ENCODE peak calls at places on chromosomes 16 and 17, in nine cellular contexts. V is stomach, I is body of pancreas, S is heart left ventricle, N is HCT116, P is tibial nerve, M is sigmoid colon, C is endothelial cell of umbilical vein, J is adrenal gland. Y is an unnamed sample.

GRCh38 chr17:76716834-76717205 is 6.1 kb upstream of the MXRA7 start:
- DNase-seq in V (no peak), I (no peak), S (no peak), N (no peak), P (peak), M (no peak), C (no peak), J (no peak), Y (no peak)

GRCh38 chr17:32852811-32853210 is 24.1 kb downstream of the MYO1D start:
- DNase-seq in V (no peak), I (no peak), S (no peak), N (no peak), P (no peak), M (no peak), C (no peak), J (no peak), Y (no peak)

GRCh38 chr17:63476857-63477470 is at the start of gene ACE:
- DNase-seq in V (peak), I (peak), S (peak), N (no peak), P (no peak), M (no peak), C (peak), J (no peak), Y (no peak)

GRCh38 chr17:41329279-41329925 is 13.9 kb upstream of the KRTAP17-1 start:
- DNase-seq in V (peak), I (peak), S (peak), N (peak), P (no peak), M (no peak), C (peak), J (peak), Y (no peak)

GRCh38 chr16:50308237-50308965 is 42.0 kb downstream of the ADCY7 start:
- DNase-seq in V (peak), I (no peak), S (no peak), N (no peak), P (no peak), M (peak), C (no peak), J (no peak), Y (peak)

GRCh38 chr16:24950275-24950674 is 64.9 kb downstream of the ARHGAP17 start:
- DNase-seq in V (no peak), I (no peak), S (no peak), N (no peak), P (no peak), M (no peak), C (no peak), J (peak), Y (peak)

GRCh38 chr17:36629252-36629847 is 28.0 kb downstream of the MRM1 start:
- DNase-seq in V (peak), I (peak), S (peak), N (peak), P (peak), M (peak), C (peak), J (peak), Y (peak)

GRCh38 chr17:32269377-32269776 is 3.7 kb downstream of the RHBDL3 start:
- DNase-seq in V (no peak), I (no peak), S (peak), N (no peak), P (no peak), M (no peak), C (no peak), J (peak), Y (no peak)

GRCh38 chr16:25063865-25064264 is 47.7 kb upstream of the LCMT1 start:
- DNase-seq in V (no peak), I (no peak), S (peak), N (no peak), P (no peak), M (no peak), C (no peak), J (peak), Y (no peak)

GRCh38 chr17:57420674-57421392 is 164.5 kb downstream of the MSI2 start:
- DNase-seq in V (peak), I (peak), S (no peak), N (no peak), P (no peak), M (no peak), C (no peak), J (no peak), Y (no peak)

GRCh38 chr16:72657164-72657563 is 390.8 kb downstream of the ZFHX3 start:
- DNase-seq in V (no peak), I (no peak), S (no peak), N (no peak), P (no peak), M (no peak), C (no peak), J (no peak), Y (no peak)

GRCh38 chr16:67919618-67920210 is 11.9 kb downstream of the CTRL start:
- DNase-seq in V (no peak), I (no peak), S (no peak), N (no peak), P (no peak), M (no peak), C (no peak), J (no peak), Y (no peak)

GRCh38 chr17:42895185-42895555 is 5.4 kb upstream of the G6PC1 start:
- DNase-seq in V (peak), I (peak), S (peak), N (peak), P (no peak), M (peak), C (peak), J (peak), Y (peak)

GRCh38 chr17:82684207-82684903 is 14.1 kb downstream of the RAB40B start:
- DNase-seq in V (peak), I (peak), S (no peak), N (no peak), P (no peak), M (no peak), C (no peak), J (no peak), Y (no peak)

GRCh38 chr16:54066451-54067056 is 220.0 kb downstream of the IRX3 start:
- DNase-seq in V (no peak), I (no peak), S (peak), N (no peak), P (no peak), M (no peak), C (peak), J (peak), Y (no peak)

GRCh38 chr16:12639044-12639443 is 164.6 kb downstream of the CPPED1 start:
- DNase-seq in V (no peak), I (no peak), S (no peak), N (no peak), P (no peak), M (no peak), C (no peak), J (no peak), Y (peak)

GRCh38 chr16:320206-320605 is 32.3 kb downstream of the AXIN1 start:
- DNase-seq in V (no peak), I (no peak), S (no peak), N (no peak), P (no peak), M (no peak), C (no peak), J (no peak), Y (no peak)

GRCh38 chr16:58339452-58339938 is 44.7 kb upstream of the PRSS54 start:
- DNase-seq in V (no peak), I (no peak), S (no peak), N (peak), P (no peak), M (no peak), C (peak), J (peak), Y (no peak)

GRCh38 chr16:6988846-6989245 is 343.8 kb upstream of the RBFOX1 start:
- DNase-seq in V (no peak), I (no peak), S (no peak), N (no peak), P (no peak), M (no peak), C (no peak), J (no peak), Y (no peak)

GRCh38 chr17:5241861-5242671 is 7.4 kb upstream of the SCIMP start:
- DNase-seq in V (peak), I (no peak), S (peak), N (no peak), P (no peak), M (no peak), C (peak), J (no peak), Y (no peak)

GRCh38 chr16:50428116-50428515 is 59.3 kb upstream of the BRD7 start:
- DNase-seq in V (no peak), I (no peak), S (no peak), N (no peak), P (no peak), M (no peak), C (no peak), J (no peak), Y (no peak)

GRCh38 chr16:12655530-12655929 is 148.2 kb downstream of the CPPED1 start:
- DNase-seq in V (no peak), I (no peak), S (no peak), N (no peak), P (no peak), M (no peak), C (no peak), J (no peak), Y (no peak)

GRCh38 chr16:1150511-1150982 is 2.4 kb upstream of the CACNA1H start:
- DNase-seq in V (no peak), I (no peak), S (no peak), N (peak), P (no peak), M (no peak), C (no peak), J (peak), Y (no peak)

GRCh38 chr16:86862596-86862995 is 284.2 kb downstream of the FOXL1 start:
- DNase-seq in V (no peak), I (no peak), S (peak), N (no peak), P (no peak), M (no peak), C (peak), J (no peak), Y (no peak)

GRCh38 chr16:15665107-15665506 is 15.1 kb downstream of the NDE1 start:
- DNase-seq in V (no peak), I (no peak), S (no peak), N (no peak), P (no peak), M (no peak), C (no peak), J (no peak), Y (no peak)

GRCh38 chr16:66746682-66747081 is 4.7 kb downstream of the DYNC1LI2 start:
- DNase-seq in V (no peak), I (peak), S (no peak), N (no peak), P (no peak), M (no peak), C (no peak), J (no peak), Y (no peak)

GRCh38 chr16:77499373-77500285 is 64.8 kb upstream of the ADAMTS18 start:
- DNase-seq in V (no peak), I (no peak), S (no peak), N (no peak), P (peak), M (peak), C (peak), J (peak), Y (no peak)

GRCh38 chr17:66855204-66855603 is 20.3 kb downstream of the CACNG5 start:
- DNase-seq in V (no peak), I (no peak), S (no peak), N (no peak), P (no peak), M (no peak), C (no peak), J (no peak), Y (no peak)

GRCh38 chr17:1753767-1754429 is 8.0 kb upstream of the SERPINF1 start:
- DNase-seq in V (no peak), I (no peak), S (no peak), N (no peak), P (no peak), M (no peak), C (no peak), J (no peak), Y (no peak)

GRCh38 chr16:58456193-58456592 is 43.8 kb upstream of the NDRG4 start:
- DNase-seq in V (no peak), I (no peak), S (no peak), N (no peak), P (no peak), M (no peak), C (peak), J (peak), Y (no peak)

GRCh38 chr16:66342294-66342900 is 24.1 kb upstream of the CDH5 start:
- DNase-seq in V (no peak), I (no peak), S (no peak), N (no peak), P (no peak), M (no peak), C (peak), J (no peak), Y (no peak)

GRCh38 chr17:77504652-77505459 is 364.1 kb downstream of the SEC14L1 start:
- DNase-seq in V (no peak), I (no peak), S (peak), N (no peak), P (no peak), M (peak), C (no peak), J (no peak), Y (no peak)

GRCh38 chr17:10730956-10731879 is 1.4 kb upstream of the TMEM220 start:
- DNase-seq in V (peak), I (no peak), S (no peak), N (no peak), P (no peak), M (no peak), C (no peak), J (no peak), Y (peak)

GRCh38 chr17:7146115-7146514 is 31.5 kb upstream of the ASGR2 start:
- DNase-seq in V (no peak), I (no peak), S (no peak), N (no peak), P (no peak), M (no peak), C (peak), J (no peak), Y (no peak)

GRCh38 chr16:15484662-15485061 is 50.3 kb downstream of the BMERB1 start:
- DNase-seq in V (no peak), I (no peak), S (no peak), N (no peak), P (no peak), M (no peak), C (no peak), J (no peak), Y (no peak)

GRCh38 chr17:82808006-82808405 is 31.8 kb downstream of the ZNF750 start:
- DNase-seq in V (no peak), I (no peak), S (no peak), N (no peak), P (no peak), M (no peak), C (no peak), J (no peak), Y (no peak)

GRCh38 chr17:27577884-27578717 is 52.9 kb upstream of the LGALS9 start:
- DNase-seq in V (no peak), I (peak), S (peak), N (no peak), P (no peak), M (no peak), C (no peak), J (peak), Y (no peak)

GRCh38 chr16:89572042-89572441 is 3.5 kb upstream of the CPNE7 start:
- DNase-seq in V (no peak), I (no peak), S (no peak), N (no peak), P (no peak), M (no peak), C (no peak), J (no peak), Y (no peak)

DNA sequence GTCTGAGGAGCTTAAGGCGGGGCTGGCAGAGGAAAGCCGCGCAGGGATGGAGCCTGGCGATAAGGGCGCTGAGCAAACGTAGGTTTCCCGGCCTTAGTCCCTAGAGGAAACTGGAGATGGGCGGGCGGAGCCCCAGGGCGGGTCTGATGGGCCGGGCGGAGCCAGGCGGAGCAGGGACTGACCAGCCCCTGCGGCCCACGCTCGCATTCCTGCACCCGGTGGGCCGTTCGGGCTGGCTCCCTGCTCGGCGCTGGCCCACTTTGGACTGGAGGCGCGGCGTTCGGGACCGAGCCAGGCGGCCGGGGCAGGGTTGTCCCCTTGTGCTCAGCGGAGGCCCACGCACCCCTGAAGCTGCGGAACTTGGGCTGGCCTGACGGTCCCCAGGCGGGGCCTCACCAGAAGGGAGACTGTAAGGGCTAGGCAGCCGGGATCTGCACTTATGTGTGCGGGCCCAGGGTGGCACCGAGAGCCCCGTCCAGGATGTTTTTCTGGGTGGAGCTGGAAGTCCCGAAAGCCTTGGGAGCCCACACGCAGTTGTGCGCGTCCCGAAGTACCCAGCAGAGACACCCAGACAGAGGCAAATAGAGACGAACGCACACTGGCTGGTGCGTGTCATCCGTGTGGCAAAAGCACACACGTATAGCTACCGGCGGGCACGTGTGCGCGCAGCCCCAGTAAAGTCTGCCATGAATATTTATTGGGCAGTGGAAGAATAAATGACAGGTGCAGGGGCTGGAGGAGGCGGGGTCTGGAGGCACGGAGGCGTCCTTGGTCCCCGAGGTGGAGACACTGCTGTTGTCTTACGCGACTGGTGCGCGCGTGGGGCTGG is 1.4 kb downstream of the PYDC1 start:
- DNase-seq in V (peak), I (peak), S (peak), N (peak), P (no peak), M (no peak), C (peak), J (peak), Y (no peak)
- TF ChIP-seq POLR2A in V (no peak), I (peak), S (no peak), N (peak), P (no peak), M (no peak), C (no peak), J (no peak), Y (no peak)

GRCh38 chr17:44007346-44008204 is 3.2 kb downstream of the NAGS start:
- DNase-seq in V (no peak), I (no peak), S (peak), N (no peak), P (no peak), M (peak), C (no peak), J (peak), Y (no peak)

GRCh38 chr17:44006581-44007345 is 2.3 kb downstream of the NAGS start:
- DNase-seq in V (peak), I (peak), S (peak), N (peak), P (peak), M (peak), C (peak), J (peak), Y (peak)

GRCh38 chr17:44004761-44005526 is 522 bp downstream of the NAGS start:
- DNase-seq in V (peak), I (no peak), S (no peak), N (no peak), P (no peak), M (no peak), C (no peak), J (no peak), Y (peak)

GRCh38 chr17:44005527-44005864 is 1.1 kb downstream of the NAGS start:
- DNase-seq in V (no peak), I (no peak), S (no peak), N (no peak), P (no peak), M (no peak), C (no peak), J (no peak), Y (no peak)

DNA sequence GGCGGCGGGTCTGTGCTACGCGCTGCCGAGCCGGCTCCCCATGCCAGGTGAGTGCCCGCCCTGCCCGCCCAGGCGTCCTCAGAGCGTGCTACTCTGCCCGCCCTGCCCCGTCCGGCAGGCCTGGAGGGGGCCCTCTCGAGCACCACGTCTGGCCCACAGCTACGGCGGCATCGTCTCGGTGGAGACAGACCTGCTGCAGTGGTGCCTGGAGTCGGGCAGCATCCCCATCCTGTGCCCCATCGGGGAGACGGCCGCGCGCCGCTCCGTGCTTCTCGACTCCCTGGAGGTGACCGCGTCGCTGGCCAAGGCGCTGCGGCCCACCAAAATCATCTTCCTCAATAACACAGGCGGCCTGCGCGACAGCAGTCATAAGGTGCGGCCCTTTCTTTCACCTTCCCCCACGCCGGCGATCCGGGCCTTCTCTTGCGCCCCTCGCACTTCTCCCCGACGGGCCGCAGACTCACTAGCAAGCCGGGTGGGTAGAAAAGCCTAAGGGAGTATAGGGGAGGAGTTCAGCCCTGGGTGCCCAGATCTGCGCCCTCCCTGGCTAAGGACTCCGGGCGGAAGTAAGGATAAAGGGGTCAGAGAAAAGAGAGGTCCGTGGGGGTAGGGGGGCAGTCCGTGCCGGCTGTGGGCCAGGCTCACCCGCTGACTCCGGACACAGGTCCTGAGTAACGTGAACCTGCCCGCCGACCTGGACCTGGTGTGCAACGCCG is 1.6 kb downstream of the NAGS start:
- DNase-seq in V (peak), I (peak), S (no peak), N (no peak), P (no peak), M (no peak), C (peak), J (peak), Y (no peak)
- TF ChIP-seq CTCF in V (no peak), I (no peak), S (no peak), N (no peak), P (no peak), M (no peak), C (peak), J (no peak), Y (no peak)

GRCh38 chr17:48057626-48058025 is 9.5 kb downstream of the NFE2L1 start:
- DNase-seq in V (no peak), I (no peak), S (no peak), N (no peak), P (no peak), M (no peak), C (no peak), J (peak), Y (no peak)

GRCh38 chr17:48055531-48056245 is 7.5 kb downstream of the NFE2L1 start:
- DNase-seq in V (no peak), I (no peak), S (no peak), N (peak), P (no peak), M (no peak), C (no peak), J (no peak), Y (no peak)

GRCh38 chr17:48056246-48056745 is 8.1 kb downstream of the NFE2L1 start:
- DNase-seq in V (no peak), I (no peak), S (peak), N (no peak), P (no peak), M (no peak), C (no peak), J (no peak), Y (no peak)

GRCh38 chr17:48058393-48059124 is 10.4 kb downstream of the NFE2L1 start:
- DNase-seq in V (no peak), I (no peak), S (no peak), N (no peak), P (no peak), M (no peak), C (no peak), J (no peak), Y (no peak)

GRCh38 chr17:48056879-48057278 is 8.7 kb downstream of the NFE2L1 start:
- DNase-seq in V (no peak), I (no peak), S (no peak), N (no peak), P (no peak), M (no peak), C (no peak), J (no peak), Y (no peak)
- TF ChIP-seq POLR2A in V (no peak), I (no peak), S (no peak), N (no peak), P (no peak), M (no peak), C (no peak), J (no peak), Y (no peak)

GRCh38 chr16:30637952-30638351 is 12.8 kb upstream of the PRR14 start:
- DNase-seq in V (no peak), I (no peak), S (no peak), N (peak), P (no peak), M (no peak), C (peak), J (no peak), Y (no peak)
- TF ChIP-seq CTCF in V (peak), I (no peak), S (no peak), N (peak), P (no peak), M (no peak), C (peak), J (no peak), Y (no peak)

GRCh38 chr17:55341432-55341831 is 76.7 kb downstream of the HLF start:
- DNase-seq in V (no peak), I (no peak), S (no peak), N (no peak), P (no peak), M (no peak), C (no peak), J (no peak), Y (no peak)
- TF ChIP-seq POLR2A in V (no peak), I (no peak), S (no peak), N (no peak), P (no peak), M (no peak), C (no peak), J (no peak), Y (no peak)

GRCh38 chr16:84967828-84968227 is 43.5 kb downstream of the ZDHHC7 start:
- DNase-seq in V (no peak), I (no peak), S (no peak), N (no peak), P (no peak), M (no peak), C (no peak), J (no peak), Y (no peak)
- TF ChIP-seq CTCF in V (no peak), I (no peak), S (no peak), N (no peak), P (no peak), M (no peak), C (no peak), J (no peak), Y (no peak)

GRCh38 chr17:38656959-38657823 is 17.6 kb downstream of the EPOP start:
- DNase-seq in V (no peak), I (peak), S (no peak), N (no peak), P (no peak), M (no peak), C (no peak), J (no peak), Y (no peak)
- TF ChIP-seq POLR2A in V (no peak), I (no peak), S (no peak), N (no peak), P (no peak), M (no peak), C (no peak), J (no peak), Y (no peak)